ENCODE peak calls at places on chromosome 11, in seven cellular contexts. R is GM04504; M is activated CD4-positive, alpha-beta T cell treated with anti-CD3 and anti-CD28 coated beads, Interleukin-2, amount 10 ng/mL, durations not matched to agents 24 days and 14 days; W is fibroblast of pulmonary artery; G is activated naive CD4-positive, alpha-beta T cell treated with anti-CD3 and anti-CD28 coated beads, Interleukin-2, amount 50 U/mL, for 72 hours; B is osteocyte; C is SHP77 treated with DMSO at 0.1 percent for 48 hours. N is an unnamed sample.

GRCh38 chr11:67022341-67022933 is 497 bp upstream of the SYT12 start:
- DNase-seq in W (peak), M (no peak), C (peak), B (no peak), R (no peak), G (no peak), N (peak)

GRCh38 chr11:115618428-115618827 is 114.2 kb upstream of the CADM1 start:
- DNase-seq in C (no peak), B (no peak), G (no peak), W (no peak), R (no peak), M (no peak), N (no peak)

GRCh38 chr11:134252539-134253188 is 488 bp downstream of the THYN1 start:
- DNase-seq in W (peak), M (peak), C (no peak), B (no peak), R (peak), G (no peak), N (no peak)

GRCh38 chr11:17063171-17064002 is 14.1 kb downstream of the RPS13 start:
- DNase-seq in R (no peak), W (peak), M (peak), B (peak), C (no peak), G (no peak), N (peak)

GRCh38 chr11:95095858-95096587 is 6.4 kb downstream of the ENDOD1 start:
- DNase-seq in G (no peak), M (no peak), B (no peak), W (peak), C (no peak), R (no peak), N (peak)

GRCh38 chr11:84498016-84498415 is 1129.1 kb downstream of the DLG2 start:
- DNase-seq in R (peak), C (no peak), W (peak), M (no peak), B (no peak), G (no peak), N (no peak)

GRCh38 chr11:69479591-69480271 is 1.7 kb upstream of the LINC01488 start:
- DNase-seq in C (no peak), M (no peak), G (no peak), B (no peak), R (no peak), W (no peak), N (no peak)

GRCh38 chr11:34641456-34641855 is 20.6 kb downstream of the EHF start:
- DNase-seq in C (no peak), R (no peak), M (no peak), B (no peak), G (no peak), W (no peak), N (peak)

GRCh38 chr11:64598106-64598796 is 7.2 kb downstream of the SLC22A12 start:
- DNase-seq in R (no peak), M (no peak), C (no peak), B (no peak), W (no peak), G (no peak), N (no peak)

GRCh38 chr11:267491-267994 is 10.7 kb upstream of the NLRP6 start:
- DNase-seq in M (peak), G (peak), W (no peak), C (no peak), B (no peak), R (no peak), N (peak)

GRCh38 chr11:130420478-130421198 is 7.8 kb downstream of the ADAMTS8 start:
- DNase-seq in W (peak), B (no peak), G (no peak), M (no peak), C (no peak), R (no peak), N (peak)

GRCh38 chr11:6022954-6023353 is 7.6 kb downstream of the OR56A1 start:
- DNase-seq in B (no peak), C (no peak), M (peak), R (peak), G (no peak), W (peak), N (peak)

GRCh38 chr11:101721270-101721669 is 137.5 kb upstream of the TRPC6 start:
- DNase-seq in R (no peak), C (no peak), G (no peak), W (no peak), B (no peak), M (no peak), N (peak)

GRCh38 chr11:60786811-60787567 is 1.9 kb downstream of the MS4A10 start:
- DNase-seq in W (peak), G (no peak), M (no peak), B (no peak), R (peak), C (no peak), N (peak)

GRCh38 chr11:4038973-4039372 is 55.6 kb upstream of the RRM1 start:
- DNase-seq in C (no peak), W (no peak), B (no peak), R (no peak), G (no peak), M (no peak), N (no peak)

GRCh38 chr11:38718049-38718448 is 2120.0 kb upstream of the RAG2 start:
- DNase-seq in B (no peak), G (no peak), C (no peak), R (no peak), W (peak), M (no peak), N (peak)

GRCh38 chr11:1407668-1408067 is 17.9 kb downstream of the BRSK2 start:
- DNase-seq in W (no peak), M (no peak), B (no peak), R (no peak), G (no peak), C (no peak), N (no peak)

GRCh38 chr11:61913699-61914395 is 3.5 kb downstream of the RAB3IL1 start:
- DNase-seq in B (no peak), W (no peak), R (no peak), C (no peak), G (no peak), M (no peak), N (no peak)

N was measured in MCF 10A.